ENCODE peak calls at places on chromosome 21, in five cellular contexts. X is A172, I is DMS 273 treated with DMSO at 0.1 percent for 48 hours, N is brain microvascular endothelial cell, R is Calu3. L is an unnamed sample.

GRCh38 chr21:26057488-26058170 is 112.9 kb downstream of the APP start:
- DNase-seq in X (no peak), R (no peak), I (no peak), N (no peak), L (no peak)

GRCh38 chr21:46000731-46001641 is 19.4 kb downstream of the COL6A1 start:
- DNase-seq in N (no peak), X (no peak), R (no peak), I (no peak), L (no peak)

GRCh38 chr21:46384556-46384955 is 60.6 kb downstream of the PCNT start:
- DNase-seq in X (no peak), N (no peak), R (no peak), I (no peak), L (no peak)

GRCh38 chr21:35375115-35375514 is 326.0 kb upstream of the RUNX1 start:
- DNase-seq in N (peak), X (peak), R (no peak), I (no peak), L (peak)

GRCh38 chr21:14273736-14274538 is 58.0 kb downstream of the RBM11 start:
- DNase-seq in I (no peak), N (no peak), X (no peak), R (peak), L (no peak)

GRCh38 chr21:44583800-44584147 is 3.4 kb upstream of the KRTAP10-5 start:
- DNase-seq in R (no peak), N (no peak), X (no peak), I (no peak), L (no peak)

GRCh38 chr21:45940091-45940490 is 41.5 kb upstream of the COL6A1 start:
- DNase-seq in R (no peak), X (no peak), N (no peak), I (no peak), L (no peak)

GRCh38 chr21:23887709-23888303 is 1719.5 kb downstream of the MRPL39 start:
- DNase-seq in R (no peak), X (no peak), N (no peak), I (no peak), L (no peak)

GRCh38 chr21:17602874-17603273 is 9.8 kb downstream of the BTG3 start:
- DNase-seq in N (peak), X (peak), R (no peak), I (no peak), L (peak)

GRCh38 chr21:40054403-40054802 is 187.2 kb downstream of the PCP4 start:
- DNase-seq in I (peak), X (no peak), R (no peak), N (no peak), L (no peak)

GRCh38 chr21:14533555-14534400 is 12.3 kb downstream of the SAMSN1 start:
- DNase-seq in I (no peak), R (peak), X (peak), N (peak), L (peak)

GRCh38 chr21:42213082-42213774 is 5.7 kb upstream of the ABCG1 start:
- DNase-seq in N (no peak), I (no peak), X (no peak), R (no peak), L (no peak)